ENCODE peak calls at places on chromosome 17, in four cellular contexts. J is OCI-LY7, R is left lung, V is fibroblast of lung. C is an unnamed sample.
A peak's percentile ranks its signal among the peaks of the same experiment; 100 is the strongest.

GRCh38 chr17:42065201-42065600 is 14.8 kb upstream of the C17orf113 start:
- DNase-seq in J (no peak), R (no peak), V (no peak), C (no peak)

GRCh38 chr17:40645932-40646331 is 1.7 kb downstream of the SMARCE1 start:
- DNase-seq in J (no peak), R (no peak), V (no peak), C (no peak)

GRCh38 chr17:70375813-70376448 is 206.6 kb downstream of the KCNJ2 start:
- DNase-seq in J (no peak), R (no peak), V (no peak), C (no peak)

GRCh38 chr17:79075433-79075805 is 795 bp downstream of the ENGASE start:
- DNase-seq in J (no peak), R (no peak), V (peak; percentile 10), C (no peak)

GRCh38 chr17:1834378-1835149 is 4.8 kb downstream of the RPA1 start:
- DNase-seq in J (no peak), R (no peak), V (no peak), C (no peak)

GRCh38 chr17:79624658-79625478 is 14.0 kb upstream of the RBFOX3 start:
- DNase-seq in J (no peak), R (peak; percentile 7), V (no peak), C (no peak)

GRCh38 chr17:8021565-8022357 is 17.1 kb upstream of the ALOX15B start:
- DNase-seq in J (no peak), R (no peak), V (no peak), C (no peak)

GRCh38 chr17:64110436-64111152 is 19.4 kb downstream of the ERN1 start:
- DNase-seq in J (no peak), R (no peak), V (peak; percentile 14), C (no peak)

GRCh38 chr17:7191571-7192270 is 12.6 kb upstream of the ASGR1 start:
- DNase-seq in J (peak; percentile 38), R (no peak), V (peak; percentile 21), C (peak; percentile 73)

GRCh38 chr17:79002291-79002690 is 7.3 kb downstream of the CANT1 start:
- DNase-seq in J (no peak), R (no peak), V (no peak), C (no peak)

GRCh38 chr17:28907052-28907438 is 4.2 kb upstream of the DHRS13 start:
- DNase-seq in J (no peak), R (no peak), V (no peak), C (no peak)

GRCh38 chr17:33021731-33022408 is 30.2 kb downstream of the SPACA3 start:
- DNase-seq in J (no peak), R (no peak), V (no peak), C (no peak)

GRCh38 chr17:42200702-42201101 is 6.4 kb upstream of the GHDC start:
- DNase-seq in J (no peak), R (no peak), V (peak; percentile 51), C (no peak)

GRCh38 chr17:70968302-70968701 is 799.0 kb downstream of the KCNJ2 start:
- DNase-seq in J (no peak), R (no peak), V (peak; percentile 72), C (no peak)

GRCh38 chr17:32876414-32877163 is at the start of gene MYO1D:
- DNase-seq in J (peak; percentile 10), R (peak; percentile 79), V (no peak), C (peak; percentile 41)

GRCh38 chr17:43917348-43918025 is 10.2 kb upstream of the MPP2 start:
- DNase-seq in J (no peak), R (no peak), V (peak; percentile 19), C (no peak)

GRCh38 chr17:15946611-15947120 is 1.7 kb downstream of the ADORA2B start:
- DNase-seq in J (no peak), R (no peak), V (peak; percentile 50), C (no peak)

GRCh38 chr17:74960739-74961342 is 11.7 kb downstream of the HID1 start:
- DNase-seq in J (peak; percentile 90), R (peak; percentile 58), V (peak; percentile 29), C (no peak)

GRCh38 chr17:60161598-60162330 is 12.0 kb downstream of the CA4 start:
- DNase-seq in J (no peak), R (no peak), V (no peak), C (no peak)

GRCh38 chr17:60159479-60159866 is 9.7 kb downstream of the CA4 start:
- DNase-seq in J (no peak), R (no peak), V (no peak), C (no peak)

GRCh38 chr17:60163108-60163784 is 13.5 kb downstream of the CA4 start:
- DNase-seq in J (peak; percentile 31), R (no peak), V (no peak), C (no peak)

GRCh38 chr17:60158751-60159478 is 9.1 kb downstream of the CA4 start:
- DNase-seq in J (no peak), R (no peak), V (no peak), C (no peak)

DNA sequence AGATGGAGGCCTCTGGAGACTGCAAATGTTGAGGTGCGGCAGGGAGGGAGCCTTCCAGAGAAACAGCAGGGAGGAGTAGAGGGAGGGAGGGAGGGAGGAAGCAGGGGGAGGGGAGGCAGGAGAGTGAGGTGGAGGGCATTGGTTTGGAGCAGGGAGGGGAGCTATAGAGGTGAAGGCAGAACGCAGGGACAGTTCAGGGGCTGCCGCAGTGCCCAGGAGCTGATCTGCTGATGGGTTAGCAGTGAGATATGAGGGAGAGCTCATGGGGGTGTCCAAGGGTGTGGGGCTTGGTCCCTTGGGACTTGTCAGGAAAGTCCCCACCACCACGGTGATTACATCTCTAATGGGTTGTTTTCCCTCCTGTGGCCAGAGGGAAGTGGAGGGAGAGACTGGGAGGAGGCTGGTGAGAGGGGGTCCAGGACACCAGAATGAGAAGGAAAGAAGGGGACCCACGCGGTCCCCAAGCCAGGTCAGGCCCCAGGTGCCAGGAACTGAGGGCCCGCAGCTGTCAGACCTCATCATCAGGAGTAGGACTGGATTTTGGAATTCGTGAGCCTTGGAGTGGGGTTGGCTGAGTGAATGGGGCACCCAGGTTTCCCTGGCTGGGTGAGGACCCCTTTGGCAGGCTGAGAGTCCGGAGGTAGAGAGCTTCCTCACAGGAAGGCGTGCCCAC is 11.2 kb downstream of the CA4 start:
- DNase-seq in J (no peak), R (no peak), V (no peak), C (no peak)
- H3K27ac ChIP-seq in J (no peak overlapping the region), R (peak overlapping the region; percentile 76), V (no peak overlapping the region), C (no peak overlapping the region)

DNA sequence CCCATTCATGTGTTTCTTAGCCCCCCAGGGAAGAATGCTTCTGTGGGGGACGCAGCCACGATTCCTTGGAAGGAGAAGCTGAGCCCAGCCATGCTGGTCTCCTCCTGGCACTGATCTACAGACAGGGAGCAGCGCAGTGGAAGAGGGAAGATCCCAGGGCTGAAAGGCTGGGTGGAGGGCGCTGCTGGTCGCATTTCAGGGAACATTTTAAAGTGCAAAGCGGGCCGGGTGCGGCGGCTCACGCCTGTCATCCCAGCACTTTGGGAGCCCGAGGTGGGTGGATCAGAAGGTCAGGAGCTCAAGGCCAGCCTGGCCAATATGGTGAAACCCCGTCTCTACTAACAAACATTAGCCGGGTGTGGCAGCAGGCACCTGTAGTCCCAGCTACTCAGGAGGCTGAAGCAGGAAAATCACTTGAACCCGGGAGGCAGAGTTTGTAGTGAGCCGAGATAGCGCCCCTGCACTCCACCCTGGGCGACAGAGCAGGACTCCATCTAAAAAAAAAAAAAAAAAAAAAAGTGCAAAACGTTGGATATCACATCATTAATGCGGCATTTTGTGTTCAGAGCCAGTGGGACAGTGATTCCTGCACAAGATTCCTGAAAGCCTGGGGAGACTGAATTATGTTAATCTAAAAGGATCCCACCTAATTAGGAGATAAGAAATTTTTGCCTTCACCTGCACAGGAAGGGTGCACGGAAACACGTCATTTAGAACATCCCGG is 558 bp upstream of the CHMP6 start:
- DNase-seq in J (no peak), R (no peak), V (no peak), C (no peak)
- H3K27ac ChIP-seq in J (no peak overlapping the region), R (peak overlapping the region; percentile 67), V (no peak overlapping the region), C (no peak overlapping the region)

DNA sequence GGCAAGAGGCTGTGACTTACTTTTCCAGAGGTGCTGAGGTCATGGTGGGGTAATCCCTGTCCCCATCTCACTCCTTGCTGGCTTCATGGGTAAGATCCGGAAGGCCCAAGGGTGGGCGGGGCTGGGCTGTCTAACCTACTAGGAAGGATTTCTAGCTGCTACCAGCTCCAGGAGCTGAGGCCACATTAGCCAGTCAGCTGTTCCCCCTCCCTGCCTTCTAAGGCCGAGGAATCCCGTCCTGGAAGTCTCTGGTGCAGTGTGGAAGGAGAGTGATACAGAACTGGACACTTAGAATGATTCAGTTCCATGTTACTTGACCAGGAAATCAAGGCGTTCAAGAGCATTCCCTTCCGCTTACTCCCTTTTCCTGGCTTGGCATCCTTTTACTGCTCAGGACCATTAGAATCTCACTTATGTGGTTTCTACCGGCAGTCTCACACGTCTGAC is 8.9 kb downstream of the GNGT2 start:
- DNase-seq in J (no peak), R (no peak), V (peak; percentile 93), C (no peak)
- H3K27ac ChIP-seq in J (no peak overlapping the region), R (no peak overlapping the region), V (no peak overlapping the region), C (no peak overlapping the region)

DNA sequence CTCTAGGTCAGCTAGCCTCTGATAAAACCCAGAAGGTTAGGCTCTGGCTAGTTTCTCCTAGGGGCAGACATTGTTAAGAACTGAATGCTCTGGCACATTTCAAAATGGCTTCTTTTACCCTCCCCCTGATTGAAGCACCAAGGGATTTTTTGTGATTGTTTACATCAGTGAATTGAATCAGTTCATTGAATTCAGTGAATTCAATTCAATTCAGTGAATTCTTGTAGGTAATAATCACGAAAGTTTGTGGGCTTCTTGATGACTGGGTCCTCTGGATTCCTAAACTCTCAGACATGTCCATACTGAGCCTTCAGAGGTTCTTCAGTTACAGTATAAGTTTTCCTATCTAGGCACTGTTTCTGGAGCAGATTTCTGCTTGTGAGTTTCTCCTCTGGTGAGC is 135.2 kb upstream of the ELAC2 start:
- DNase-seq in J (no peak), R (no peak), V (peak; percentile 47), C (no peak)
- H3K27ac ChIP-seq in J (no peak overlapping the region), R (no peak overlapping the region), V (no peak overlapping the region), C (no peak overlapping the region)

GRCh38 chr17:68383120-68383442 is 74.2 kb downstream of the WIPI1 start:
- DNase-seq in J (no peak), R (no peak), V (no peak), C (no peak)
- H3K27ac ChIP-seq in J (no peak overlapping the region), R (peak overlapping the region; percentile 86), V (peak overlapping the region; percentile 97), C (peak overlapping the region; percentile 35)

DNA sequence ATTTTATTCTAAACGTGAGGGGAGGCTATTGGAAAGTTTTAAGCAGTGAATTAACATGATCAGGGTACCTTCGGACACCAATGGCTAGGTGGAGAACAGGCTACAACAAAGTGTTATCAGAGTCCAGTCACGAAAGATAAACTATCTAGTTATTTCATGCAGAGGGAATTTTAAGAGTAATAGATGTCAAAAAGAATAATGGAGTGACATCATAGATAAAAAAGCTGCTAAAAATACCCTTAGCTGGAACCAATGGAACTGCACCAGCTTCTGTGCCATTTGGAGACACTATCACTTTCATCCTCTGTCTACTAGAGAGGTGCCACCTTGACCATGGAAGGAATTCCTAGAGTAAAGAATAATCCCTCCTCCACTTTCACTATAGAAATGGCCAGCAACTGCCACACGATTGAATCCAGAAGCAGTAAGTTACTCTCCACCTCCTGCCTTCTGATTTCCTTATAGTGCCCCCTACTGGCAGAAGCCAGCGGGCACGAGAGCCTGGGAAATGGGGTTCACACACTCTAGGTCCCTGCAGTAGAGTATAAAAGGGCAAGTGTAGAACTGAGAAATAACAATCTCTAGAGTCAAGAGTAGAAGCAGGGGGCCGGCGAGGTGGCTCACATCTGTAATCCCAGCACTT is 2.8 kb upstream of the ALDH3A2 start:
- DNase-seq in J (peak; percentile 41), R (no peak), V (peak; percentile 33), C (peak; percentile 23)
- H3K27ac ChIP-seq in J (no peak overlapping the region), R (no peak overlapping the region), V (no peak overlapping the region), C (no peak overlapping the region)